ENCODE peak calls at places on chromosome 18, in six cellular contexts. I is endodermal cell, E is cardiac fibroblast, H is astrocyte of the spinal cord, G is adrenal gland, S is GM12865. U is an unnamed sample.

GRCh38 chr18:11310476-11311086 is 161.2 kb upstream of the PIEZO2 start:
- DNase-seq in I (peak), G (peak), E (peak), S (peak), H (peak), U (no peak)

GRCh38 chr18:8499810-8500663 is 109.2 kb upstream of the RAB12 start:
- DNase-seq in S (no peak), H (no peak), I (no peak), G (no peak), E (no peak), U (no peak)

GRCh38 chr18:40866013-40866644 is 1088.9 kb upstream of the PIK3C3 start:
- DNase-seq in I (no peak), S (peak), E (no peak), H (no peak), G (no peak), U (no peak)

GRCh38 chr18:43193336-43193735 is 77.9 kb upstream of the RIT2 start:
- DNase-seq in I (no peak), H (no peak), S (no peak), G (no peak), E (no peak), U (no peak)

GRCh38 chr18:58565021-58565420 is 63.9 kb downstream of the ALPK2 start:
- DNase-seq in H (no peak), E (no peak), S (peak), I (no peak), G (no peak), U (no peak)

GRCh38 chr18:67217551-67218166 is 298.9 kb downstream of the DSEL start:
- DNase-seq in G (peak), H (peak), S (peak), I (peak), E (peak), U (peak)

GRCh38 chr18:34222396-34223163 is 2.1 kb downstream of the NOL4 start:
- DNase-seq in I (peak), H (peak), S (peak), E (peak), G (peak), U (no peak)

GRCh38 chr18:26419746-26420145 is 128.6 kb downstream of the KCTD1 start:
- DNase-seq in I (no peak), H (peak), G (no peak), S (no peak), E (peak), U (no peak)

GRCh38 chr18:26993568-26993967 is 128.1 kb upstream of the AQP4 start:
- DNase-seq in E (no peak), G (no peak), H (no peak), I (no peak), S (peak), U (no peak)

GRCh38 chr18:65938592-65939372 is 188.0 kb downstream of the CDH7 start:
- DNase-seq in I (peak), E (peak), H (peak), G (no peak), S (peak), U (no peak)

GRCh38 chr18:8052237-8052701 is 485.2 kb downstream of the PTPRM start:
- DNase-seq in I (no peak), G (no peak), H (peak), S (peak), E (peak), U (no peak)

GRCh38 chr18:40250218-40250617 is 1704.8 kb upstream of the PIK3C3 start:
- DNase-seq in I (no peak), H (peak), E (no peak), G (no peak), S (no peak), U (no peak)

GRCh38 chr18:50638623-50639398 is 78.9 kb downstream of the MAPK4 start:
- DNase-seq in E (no peak), H (no peak), G (no peak), I (peak), S (no peak), U (no peak)

GRCh38 chr18:2981212-2981728 is 31.7 kb downstream of the LPIN2 start:
- DNase-seq in E (peak), H (peak), G (no peak), S (peak), I (no peak), U (peak)

GRCh38 chr18:49841236-49842217 is 28.2 kb upstream of the ACAA2 start:
- DNase-seq in E (no peak), H (no peak), G (no peak), S (no peak), I (no peak), U (no peak)

GRCh38 chr18:66344227-66344626 is 259.7 kb downstream of the CDH19 start:
- DNase-seq in E (no peak), I (no peak), H (no peak), S (no peak), G (no peak), U (no peak)

GRCh38 chr18:34600118-34600517 is 110.0 kb upstream of the DTNA start:
- DNase-seq in I (no peak), G (no peak), H (peak), S (no peak), E (peak), U (no peak)

GRCh38 chr18:42931501-42931900 is 184.0 kb downstream of the RIT2 start:
- DNase-seq in S (no peak), E (peak), G (no peak), H (peak), I (no peak), U (peak)

GRCh38 chr18:75211002-75211621 is 515 bp downstream of the TSHZ1 start:
- DNase-seq in H (peak), I (peak), E (peak), G (no peak), S (peak), U (no peak)

GRCh38 chr18:36448384-36449290 is 151.1 kb downstream of the FHOD3 start:
- DNase-seq in H (no peak), S (no peak), I (no peak), G (no peak), E (no peak), U (no peak)

GRCh38 chr18:61842146-61842545 is 50.7 kb downstream of the RNF152 start:
- DNase-seq in S (peak), I (no peak), E (no peak), H (peak), G (no peak), U (no peak)

GRCh38 chr18:10401489-10401888 is 52.9 kb upstream of the APCDD1 start:
- DNase-seq in E (no peak), S (no peak), G (no peak), I (no peak), H (no peak), U (no peak)

GRCh38 chr18:74182335-74182734 is 34.0 kb downstream of the TIMM21 start:
- DNase-seq in I (no peak), E (no peak), G (no peak), H (no peak), S (no peak), U (no peak)

GRCh38 chr18:42048150-42048549 is 93.1 kb downstream of the PIK3C3 start:
- DNase-seq in E (peak), G (no peak), I (no peak), S (no peak), H (peak), U (peak)

GRCh38 chr18:23924813-23925212 is 89.7 kb upstream of the TTC39C start:
- DNase-seq in G (no peak), S (no peak), H (peak), I (no peak), E (peak), U (no peak)

GRCh38 chr18:23587220-23587642 is 925 bp upstream of the NPC1 start:
- DNase-seq in I (no peak), S (peak), H (no peak), E (no peak), G (peak), U (no peak)

DNA sequence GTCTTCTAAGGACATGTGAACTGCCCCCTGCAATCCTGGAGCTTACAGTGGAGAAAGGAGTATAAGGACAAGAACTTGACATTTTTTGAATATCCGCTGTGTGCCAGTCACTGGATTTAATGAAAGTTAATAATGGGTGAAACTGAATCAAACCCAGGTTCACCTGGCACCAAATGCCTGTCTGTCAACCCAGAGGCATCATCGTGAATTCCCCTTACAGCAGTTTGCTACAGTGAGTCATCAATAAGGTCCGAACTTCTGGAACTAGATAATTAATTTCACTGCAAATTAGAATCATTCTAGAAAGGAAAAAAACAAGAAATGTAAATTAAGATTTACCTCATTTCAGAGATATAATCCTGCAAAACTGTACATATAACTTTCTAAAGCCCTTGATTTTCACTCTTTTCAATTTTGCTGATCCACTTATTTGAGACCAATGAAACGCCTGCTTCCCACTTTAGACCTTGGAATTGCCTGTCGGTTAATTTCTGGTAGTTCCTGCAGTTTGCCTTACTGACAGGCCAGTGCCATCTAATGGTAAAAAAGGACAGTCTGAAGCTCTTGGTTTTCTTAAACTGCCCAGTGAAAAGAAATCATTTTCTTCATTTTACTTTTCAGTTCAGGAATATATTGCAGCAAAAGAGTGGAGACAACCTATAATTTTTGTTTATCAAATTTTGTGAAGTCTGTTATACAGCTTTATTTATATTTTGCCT is 8.2 kb downstream of the DSG2 start:
- DNase-seq in S (no peak), G (no peak), H (peak), I (no peak), E (peak), U (no peak)
- TF ChIP-seq CTCF in S (no peak), G (peak), H (peak), I (peak), E (peak), U (peak)

GRCh38 chr18:60668583-60668982 is 296.0 kb upstream of the MC4R start:
- DNase-seq in G (no peak), I (peak), E (no peak), H (no peak), S (no peak), U (no peak)
- H3K4me3 ChIP-seq in G (no peak), I (no peak), E (no peak), H (no peak), S (no peak), U (no peak)

GRCh38 chr18:55579888-55580287 is 8.1 kb downstream of the TCF4 start:
- DNase-seq in H (no peak), S (no peak), G (no peak), E (peak), I (no peak), U (no peak)

GRCh38 chr18:55579471-55579870 is 8.5 kb downstream of the TCF4 start:
- DNase-seq in H (no peak), I (no peak), E (peak), S (no peak), G (no peak), U (no peak)

GRCh38 chr18:55575949-55576348 is 12.0 kb downstream of the TCF4 start:
- DNase-seq in E (no peak), G (no peak), H (no peak), S (peak), I (no peak), U (no peak)

GRCh38 chr18:55575066-55575465 is 12.9 kb downstream of the TCF4 start:
- DNase-seq in H (no peak), S (no peak), G (no peak), E (no peak), I (no peak), U (no peak)

GRCh38 chr18:55577812-55578539 is 10.0 kb downstream of the TCF4 start:
- DNase-seq in G (no peak), I (no peak), E (no peak), S (peak), H (no peak), U (no peak)
- TF ChIP-seq CTCF in G (no peak), I (peak), E (no peak), S (peak), H (no peak), U (peak)

DNA sequence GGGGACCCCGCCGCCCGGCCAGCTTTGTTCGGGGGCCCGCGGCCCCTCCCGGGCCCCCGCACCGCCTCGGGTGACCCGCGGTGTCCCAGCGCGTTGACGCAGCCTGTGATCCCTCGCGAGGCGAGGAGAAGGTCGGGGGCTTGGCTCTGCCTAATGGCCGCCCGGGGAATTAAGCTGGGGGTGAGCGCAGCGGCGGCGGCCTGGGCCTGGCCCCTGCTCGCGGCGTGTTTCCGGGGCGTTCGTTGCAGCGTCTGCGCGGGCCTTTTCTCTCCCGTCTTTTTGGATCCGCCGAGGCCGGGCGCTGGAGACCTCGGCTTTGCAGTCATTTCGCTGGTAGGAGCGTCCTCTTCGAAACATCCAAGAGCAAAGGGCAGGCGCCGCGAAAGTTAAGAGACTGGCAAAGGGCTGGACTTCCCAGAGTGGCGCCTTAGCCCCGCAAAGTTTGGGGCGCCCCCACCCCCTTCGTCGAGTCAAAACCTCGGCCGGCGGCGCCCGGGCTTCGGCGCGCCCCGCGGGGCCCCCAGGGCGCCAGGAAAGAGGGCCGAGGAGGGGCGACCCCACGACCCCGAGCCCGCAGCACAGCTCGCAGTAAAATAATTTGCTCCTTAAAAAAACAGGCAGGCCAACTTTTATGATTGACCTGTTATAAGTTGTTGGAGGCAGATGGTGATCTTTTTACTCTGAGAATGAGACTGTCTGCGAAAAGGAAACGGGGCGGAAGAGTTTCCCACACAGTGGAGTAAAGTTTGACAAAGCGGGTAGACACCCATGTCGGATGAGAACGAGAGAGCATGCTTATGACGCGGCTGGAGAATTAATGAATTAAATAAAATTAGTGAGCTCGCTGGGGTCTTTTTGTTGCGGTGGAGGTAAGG is 1.4 kb downstream of the SALL3 start:
- DNase-seq in H (peak), S (no peak), I (peak), E (no peak), G (no peak), U (no peak)
- H3K4me3 ChIP-seq in H (peak), S (no peak), I (peak), E (peak), G (no peak), U (no peak)

U was measured in epithelial cell of proximal tubule.